ENCODE peak calls at places on chromosome 22, in ten cellular contexts. H is choroid plexus epithelial cell, F is HCT116, U is pancreas, Z is foreskin fibroblast, P is transverse colon, S is AG10803, A is suprapubic skin, I is tibial nerve, G is HAP-1. X is an unnamed sample.

GRCh38 chr22:21876486-21877176 is 9.2 kb upstream of the MAPK1 start:
- DNase-seq in I (no peak), S (peak; percentile 57), U (no peak), A (no peak), F (no peak), H (peak; percentile 82), Z (peak; percentile 78), P (no peak), G (no peak), X (peak; percentile 29)

GRCh38 chr22:36362819-36363377 is 24.9 kb downstream of the MYH9 start:
- DNase-seq in U (no peak), H (no peak), A (no peak), Z (peak; percentile 72), I (no peak), G (no peak), F (no peak), S (no peak), P (no peak), X (no peak)

GRCh38 chr22:26775394-26775793 is 118.0 kb downstream of the MIAT start:
- DNase-seq in F (no peak), S (no peak), P (no peak), G (no peak), I (no peak), H (no peak), Z (no peak), A (no peak), U (no peak), X (no peak)

GRCh38 chr22:27628341-27628740 is 173.2 kb downstream of the MN1 start:
- DNase-seq in Z (no peak), G (no peak), I (no peak), P (no peak), F (no peak), U (no peak), H (no peak), S (no peak), A (no peak), X (no peak)

GRCh38 chr22:20111045-20111688 is 4.7 kb upstream of the RANBP1 start:
- DNase-seq in H (peak; percentile 33), P (no peak), F (peak; percentile 51), S (peak; percentile 22), Z (peak; percentile 57), G (peak; percentile 40), I (no peak), A (no peak), U (no peak), X (peak; percentile 11)

GRCh38 chr22:44574057-44574456 is 76.0 kb upstream of the RTL6 start:
- DNase-seq in G (no peak), P (no peak), F (peak; percentile 19), S (peak; percentile 88), H (no peak), Z (peak; percentile 82), U (peak; percentile 57), A (peak; percentile 70), I (no peak), X (peak; percentile 56)

GRCh38 chr22:45285431-45286058 is 796 bp downstream of the UPK3A start:
- DNase-seq in U (no peak), F (no peak), S (no peak), H (no peak), I (no peak), A (no peak), Z (no peak), P (no peak), G (no peak), X (no peak)

GRCh38 chr22:37559901-37560681 is at the start of gene CDC42EP1:
- DNase-seq in P (peak; percentile 75), G (peak; percentile 44), F (no peak), S (peak; percentile 64), U (peak; percentile 88), Z (peak; percentile 83), A (peak; percentile 89), H (peak; percentile 59), I (no peak), X (peak; percentile 40)

GRCh38 chr22:19287889-19288288 is 3.6 kb downstream of the CLTCL1 start:
- DNase-seq in Z (peak; percentile 74), A (no peak), H (peak; percentile 90), F (no peak), S (peak; percentile 92), P (no peak), G (no peak), I (no peak), U (no peak), X (peak; percentile 92)

GRCh38 chr22:49751318-49751967 is 76.2 kb downstream of the BRD1 start:
- DNase-seq in F (no peak), A (no peak), P (no peak), H (no peak), U (peak; percentile 35), Z (no peak), S (no peak), I (no peak), G (no peak), X (no peak)

GRCh38 chr22:24170189-24170588 is 11.1 kb upstream of the SUSD2 start:
- DNase-seq in S (no peak), U (no peak), Z (peak; percentile 34), G (no peak), P (no peak), I (no peak), H (no peak), A (no peak), F (no peak), X (no peak)

GRCh38 chr22:33921576-33922181 is 1.4 kb upstream of the LARGE1 start:
- DNase-seq in H (peak; percentile 57), U (peak; percentile 79), P (peak; percentile 59), I (peak; percentile 68), S (peak; percentile 61), Z (peak; percentile 51), G (peak; percentile 58), A (peak; percentile 82), F (no peak), X (peak; percentile 60)
- H3K4me3 ChIP-seq in H (peak overlapping the region; percentile 66), U (peak overlapping the region; percentile 63), P (peak overlapping the region; percentile 86), I (peak overlapping the region; percentile 89), S (peak overlapping the region; percentile 77), Z (peak overlapping the region; percentile 67), G (peak overlapping the region; percentile 50), A (peak overlapping the region; percentile 90), F (peak overlapping the region; percentile 42), X (peak overlapping the region; percentile 80)

GRCh38 chr22:29798801-29799200 is 31.6 kb downstream of the UQCR10 start:
- DNase-seq in P (no peak), Z (no peak), H (no peak), I (no peak), U (no peak), S (no peak), A (no peak), F (no peak), G (no peak), X (no peak)

GRCh38 chr22:29798318-29798717 is 31.1 kb downstream of the UQCR10 start:
- DNase-seq in U (no peak), P (no peak), H (peak; percentile 29), F (no peak), I (no peak), G (no peak), Z (no peak), A (no peak), S (peak; percentile 20), X (no peak)

GRCh38 chr22:29801153-29801552 is 34.0 kb downstream of the UQCR10 start:
- DNase-seq in F (no peak), A (no peak), G (no peak), U (no peak), Z (no peak), I (no peak), P (no peak), S (no peak), H (no peak), X (no peak)

GRCh38 chr22:29797351-29797750 is 30.2 kb downstream of the UQCR10 start:
- DNase-seq in U (no peak), H (no peak), P (no peak), I (no peak), F (no peak), A (no peak), G (no peak), Z (no peak), S (no peak), X (no peak)

GRCh38 chr22:29799217-29799680 is 32.1 kb downstream of the UQCR10 start:
- DNase-seq in U (peak; percentile 71), H (peak; percentile 93), Z (peak; percentile 91), A (peak; percentile 95), P (peak; percentile 70), I (peak; percentile 79), G (no peak), F (peak; percentile 58), S (peak; percentile 99), X (peak; percentile 94)
- H3K4me3 ChIP-seq in U (no peak overlapping the region), H (no peak overlapping the region), Z (no peak overlapping the region), A (no peak overlapping the region), P (no peak overlapping the region), I (peak overlapping the region; percentile 17), G (no peak overlapping the region), F (peak overlapping the region; percentile 26), S (peak overlapping the region; percentile 36), X (no peak overlapping the region)

GRCh38 chr22:40239345-40239683 is 61.6 kb downstream of the TNRC6B start:
- DNase-seq in S (no peak), U (no peak), I (no peak), H (no peak), G (no peak), F (no peak), P (no peak), A (no peak), Z (no peak), X (no peak)

GRCh38 chr22:40237788-40238424 is 60.2 kb downstream of the TNRC6B start:
- DNase-seq in U (no peak), H (peak; percentile 17), P (no peak), A (no peak), F (no peak), G (no peak), I (no peak), Z (peak; percentile 19), S (no peak), X (no peak)

GRCh38 chr22:40237241-40237640 is 59.5 kb downstream of the TNRC6B start:
- DNase-seq in G (no peak), S (no peak), P (no peak), I (no peak), H (no peak), A (no peak), F (no peak), U (no peak), Z (no peak), X (no peak)

GRCh38 chr22:40240160-40240559 is 62.4 kb downstream of the TNRC6B start:
- DNase-seq in H (no peak), I (no peak), Z (no peak), S (no peak), U (no peak), A (no peak), G (peak; percentile 27), P (no peak), F (no peak), X (no peak)

GRCh38 chr22:40238425-40239344 is 61.0 kb downstream of the TNRC6B start:
- DNase-seq in Z (peak; percentile 71), G (no peak), P (no peak), S (peak; percentile 72), F (no peak), A (no peak), H (peak; percentile 85), U (no peak), I (no peak), X (peak; percentile 79)
- H3K4me3 ChIP-seq in Z (no peak overlapping the region), G (no peak overlapping the region), P (no peak overlapping the region), S (no peak overlapping the region), F (peak overlapping the region; percentile 36), A (no peak overlapping the region), H (no peak overlapping the region), U (no peak overlapping the region), I (no peak overlapping the region), X (no peak overlapping the region)

DNA sequence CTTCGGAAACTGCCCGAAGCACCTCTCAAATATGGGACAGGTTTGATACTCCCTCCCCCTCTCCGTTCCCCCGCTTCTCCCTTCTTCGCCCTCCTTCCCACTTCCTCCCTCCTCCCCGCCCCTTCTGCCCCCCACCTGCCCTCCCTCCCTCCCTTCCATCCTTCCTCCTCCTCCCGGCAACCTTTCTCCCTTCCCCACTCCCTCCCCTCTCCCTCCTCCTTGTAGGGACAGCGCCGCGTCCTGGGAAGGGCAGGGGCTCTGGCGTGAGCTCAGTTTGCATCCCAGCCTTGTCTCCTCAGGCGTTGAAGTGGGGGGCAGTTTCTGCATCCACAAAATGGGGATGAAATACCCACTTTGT is 6.1 kb upstream of the NFAM1 start:
- DNase-seq in S (no peak), F (no peak), P (no peak), Z (no peak), H (no peak), I (no peak), U (no peak), G (peak; percentile 10), A (no peak), X (no peak)
- H3K4me3 ChIP-seq in S (no peak overlapping the region), F (no peak overlapping the region), P (no peak overlapping the region), Z (no peak overlapping the region), H (no peak overlapping the region), I (no peak overlapping the region), U (no peak overlapping the region), G (no peak overlapping the region), A (no peak overlapping the region), X (no peak overlapping the region)

X was measured in astrocyte.